ENCODE peak calls at places on chromosomes 16 and 17, in seven cellular contexts. E is NCI-H460; C is WTC11; L is activated naive CD4-positive, alpha-beta T cell treated with anti-CD3 and anti-CD28 coated beads for 36 hours; V is activated gamma-delta T cell treated with anti-CD3 and anti-CD28 coated beads, Interleukin-2, amount 50 U/mL, for 16 hours; Y is activated CD8-positive, alpha-beta memory T cell treated with anti-CD3 and anti-CD28 coated beads for 24 hours; J is naive thymus-derived CD4-positive, alpha-beta T cell. W is an unnamed sample.

GRCh38 chr17:32157225-32157624 is 14.9 kb downstream of the RHOT1 start:
- DNase-seq in E (no peak), C (no peak), L (no peak), V (no peak), Y (no peak), J (no peak), W (no peak)

GRCh38 chr17:51257150-51258081 is 2.4 kb downstream of the MBTD1 start:
- DNase-seq in E (no peak), C (no peak), L (no peak), V (no peak), Y (no peak), J (no peak), W (no peak)

GRCh38 chr17:36818134-36818825 is 119.0 kb upstream of the LHX1 start:
- DNase-seq in E (no peak), C (no peak), L (no peak), V (no peak), Y (no peak), J (no peak), W (no peak)

GRCh38 chr16:50305441-50306061 is 39.2 kb downstream of the ADCY7 start:
- DNase-seq in E (no peak), C (no peak), L (peak), V (no peak), Y (no peak), J (no peak), W (peak)

GRCh38 chr17:46984341-46984740 is 5.3 kb upstream of the RPRML start:
- DNase-seq in E (no peak), C (no peak), L (no peak), V (no peak), Y (no peak), J (no peak), W (no peak)

GRCh38 chr17:45962221-45962972 is 36.7 kb upstream of the STH start:
- DNase-seq in E (no peak), C (no peak), L (no peak), V (no peak), Y (no peak), J (no peak), W (no peak)

GRCh38 chr17:27560668-27561067 is 70.3 kb upstream of the LGALS9 start:
- DNase-seq in E (no peak), C (no peak), L (no peak), V (no peak), Y (no peak), J (no peak), W (no peak)

GRCh38 chr16:35170610-35171009 is 1711.2 kb downstream of the TP53TG3F start:
- DNase-seq in E (no peak), C (no peak), L (no peak), V (no peak), Y (no peak), J (no peak), W (no peak)

GRCh38 chr16:79195948-79196347 is 404.6 kb downstream of the MAF start:
- DNase-seq in E (no peak), C (no peak), L (no peak), V (no peak), Y (no peak), J (no peak), W (no peak)

GRCh38 chr17:49565948-49566491 is 9.7 kb upstream of the NXPH3 start:
- DNase-seq in E (no peak), C (no peak), L (peak), V (no peak), Y (no peak), J (no peak), W (peak)

GRCh38 chr16:66741971-66742396 is 9.4 kb downstream of the DYNC1LI2 start:
- DNase-seq in E (no peak), C (no peak), L (no peak), V (no peak), Y (no peak), J (no peak), W (no peak)

GRCh38 chr16:88366704-88367047 is 16.1 kb upstream of the ZNF469 start:
- DNase-seq in E (no peak), C (no peak), L (no peak), V (no peak), Y (no peak), J (no peak), W (no peak)